ENCODE peak calls at places on chromosome 3, in five cellular contexts. One of them, this sample, is unnamed.

GRCh38 chr3:47512416-47513124 is 942 bp downstream of the ELP6 start:
- DNase-seq in NAMALWA: peak
- DNase-seq in HTR-8/SVneo: peak
- DNase-seq in body of pancreas: peak
- DNase-seq in T-helper 1 cell: peak
- DNase-seq in this sample: peak

GRCh38 chr3:42537350-42537749 is 34.9 kb downstream of the VIPR1 start:
- DNase-seq in T-helper 1 cell: no peak
- DNase-seq in HTR-8/SVneo: no peak
- DNase-seq in NAMALWA: no peak
- DNase-seq in body of pancreas: no peak
- DNase-seq in this sample: no peak

GRCh38 chr3:10349801-10350200 is 28.9 kb upstream of the SEC13 start:
- DNase-seq in NAMALWA: no peak
- DNase-seq in T-helper 1 cell: no peak
- DNase-seq in HTR-8/SVneo: no peak
- DNase-seq in body of pancreas: no peak
- DNase-seq in this sample: no peak

GRCh38 chr3:167318996-167319615 is 61.0 kb downstream of the ZBBX start:
- DNase-seq in HTR-8/SVneo: no peak
- DNase-seq in NAMALWA: no peak
- DNase-seq in T-helper 1 cell: no peak
- DNase-seq in body of pancreas: no peak
- DNase-seq in this sample: peak

GRCh38 chr3:40186508-40186907 is 123.0 kb upstream of the EIF1B start:
- DNase-seq in body of pancreas: peak
- DNase-seq in NAMALWA: no peak
- DNase-seq in HTR-8/SVneo: no peak
- DNase-seq in T-helper 1 cell: no peak
- DNase-seq in this sample: no peak

GRCh38 chr3:157073810-157074209 is 86.1 kb downstream of the CCNL1 start:
- DNase-seq in NAMALWA: no peak
- DNase-seq in T-helper 1 cell: no peak
- DNase-seq in body of pancreas: no peak
- DNase-seq in HTR-8/SVneo: peak
- DNase-seq in this sample: no peak

GRCh38 chr3:186218423-186218822 is 109.5 kb upstream of the ETV5 start:
- DNase-seq in T-helper 1 cell: no peak
- DNase-seq in NAMALWA: no peak
- DNase-seq in body of pancreas: no peak
- DNase-seq in HTR-8/SVneo: no peak
- DNase-seq in this sample: no peak

GRCh38 chr3:141482250-141482937 is 4.4 kb upstream of the RASA2 start:
- DNase-seq in NAMALWA: no peak
- DNase-seq in body of pancreas: no peak
- DNase-seq in HTR-8/SVneo: peak
- DNase-seq in T-helper 1 cell: no peak
- DNase-seq in this sample: peak

GRCh38 chr3:10010546-10011465 is 15.4 kb upstream of the FANCD2 start:
- DNase-seq in HTR-8/SVneo: peak
- DNase-seq in NAMALWA: peak
- DNase-seq in T-helper 1 cell: peak
- DNase-seq in body of pancreas: peak
- DNase-seq in this sample: peak

GRCh38 chr3:119145500-119146167 is at the start of gene TEX55:
- DNase-seq in HTR-8/SVneo: peak
- DNase-seq in body of pancreas: peak
- DNase-seq in T-helper 1 cell: no peak
- DNase-seq in NAMALWA: peak
- DNase-seq in this sample: peak

This sample was measured in OCI-M1.